ENCODE peak calls at places on chromosomes 3 and 15, in four cellular contexts. D is GM12878, H is HepG2, N is K562. W is an unnamed sample.

GRCh38 chr3:113242091-113242581 is 30.8 kb downstream of the BOC start:
- DNase-seq in D (no peak), H (no peak), N (no peak), W (no peak)

GRCh38 chr3:54342676-54343075 is 220.3 kb downstream of the CACNA2D3 start:
- DNase-seq in D (no peak), H (no peak), N (no peak), W (no peak)

GRCh38 chr15:71730277-71731144 is 79.8 kb upstream of the NR2E3 start:
- DNase-seq in D (no peak), H (peak), N (peak), W (peak)

GRCh38 chr3:55522077-55522476 is 35.0 kb upstream of the WNT5A start:
- DNase-seq in D (no peak), H (no peak), N (no peak), W (no peak)

GRCh38 chr3:14508966-14509795 is 31.0 kb downstream of the GRIP2 start:
- DNase-seq in D (no peak), H (peak), N (peak), W (peak)

GRCh38 chr3:126483321-126483761 is 7.7 kb upstream of the ZXDC start:
- DNase-seq in D (no peak), H (no peak), N (no peak), W (no peak)

GRCh38 chr15:85730001-85730820 is 64.5 kb downstream of the KLHL25 start:
- DNase-seq in D (no peak), H (peak), N (peak), W (peak)

GRCh38 chr15:34358948-34359347 is 8.0 kb downstream of the LPCAT4 start:
- DNase-seq in D (no peak), H (no peak), N (no peak), W (no peak)

GRCh38 chr15:43285609-43286037 is 18.9 kb upstream of the TGM5 start:
- DNase-seq in D (peak), H (peak), N (peak), W (peak)

GRCh38 chr15:33242669-33243191 is 48.2 kb upstream of the FMN1 start:
- DNase-seq in D (no peak), H (no peak), N (no peak), W (peak)

GRCh38 chr3:43048470-43048869 is 57.4 kb downstream of the POMGNT2 start:
- DNase-seq in D (no peak), H (no peak), N (no peak), W (no peak)

GRCh38 chr3:171222995-171223394 is 196.5 kb upstream of the SLC2A2 start:
- DNase-seq in D (no peak), H (no peak), N (no peak), W (no peak)

GRCh38 chr3:4297486-4297885 is 5.7 kb upstream of the SETMAR start:
- DNase-seq in D (no peak), H (no peak), N (no peak), W (no peak)

GRCh38 chr3:141538568-141538967 is 51.7 kb downstream of the RASA2 start:
- DNase-seq in D (no peak), H (no peak), N (no peak), W (no peak)

GRCh38 chr15:30065025-30065801 is 17.5 kb upstream of the GOLGA8J start:
- DNase-seq in D (no peak), H (no peak), N (no peak), W (no peak)

GRCh38 chr15:29600262-29600661 is 222.0 kb downstream of the TJP1 start:
- DNase-seq in D (no peak), H (no peak), N (no peak), W (no peak)

GRCh38 chr3:179146911-179147570 is 1.1 kb upstream of the PIK3CA start:
- DNase-seq in D (peak), H (peak), N (peak), W (peak)

GRCh38 chr3:135982404-135982761 is 16.9 kb downstream of the PPP2R3A start:
- DNase-seq in D (no peak), H (no peak), N (no peak), W (no peak)

GRCh38 chr3:81799403-81799802 is 38.0 kb upstream of the GBE1 start:
- DNase-seq in D (no peak), H (no peak), N (no peak), W (no peak)

GRCh38 chr3:56810912-56811544 is 9.3 kb upstream of the ARHGEF3 start:
- DNase-seq in D (no peak), H (no peak), N (no peak), W (no peak)

GRCh38 chr3:33360136-33360825 is 79.9 kb downstream of the UBP1 start:
- DNase-seq in D (no peak), H (peak), N (no peak), W (no peak)

GRCh38 chr3:43505351-43505750 is 116.5 kb downstream of the ANO10 start:
- DNase-seq in D (no peak), H (no peak), N (no peak), W (no peak)

GRCh38 chr3:150237490-150237889 is 170.6 kb upstream of the TSC22D2 start:
- DNase-seq in D (no peak), H (no peak), N (no peak), W (no peak)

GRCh38 chr15:58015565-58015964 is 49.9 kb downstream of the ALDH1A2 start:
- DNase-seq in D (no peak), H (no peak), N (no peak), W (no peak)

GRCh38 chr3:115388825-115389224 is 234.5 kb upstream of the GAP43 start:
- DNase-seq in D (no peak), H (no peak), N (no peak), W (no peak)

GRCh38 chr3:172315401-172316091 is 132.7 kb downstream of the GHSR start:
- DNase-seq in D (no peak), H (no peak), N (peak), W (no peak)

GRCh38 chr15:94232107-94232506 is 746 bp downstream of the MCTP2 start:
- DNase-seq in D (peak), H (no peak), N (no peak), W (no peak)

GRCh38 chr3:23877324-23877980 is 39.3 kb downstream of the NKIRAS1 start:
- DNase-seq in D (no peak), H (peak), N (no peak), W (no peak)

GRCh38 chr15:84575493-84575892 is 25.3 kb upstream of the ZSCAN2 start:
- DNase-seq in D (no peak), H (no peak), N (no peak), W (no peak)

GRCh38 chr3:185632996-185633395 is 46.9 kb downstream of the SENP2 start:
- DNase-seq in D (no peak), H (no peak), N (no peak), W (no peak)

GRCh38 chr3:169090559-169090958 is 573.0 kb downstream of the MECOM start:
- DNase-seq in D (no peak), H (no peak), N (no peak), W (no peak)

GRCh38 chr3:52406231-52406661 is 38.7 kb downstream of the SEMA3G start:
- DNase-seq in D (no peak), H (no peak), N (no peak), W (no peak)

GRCh38 chr15:99537344-99537743 is 28.4 kb upstream of the MEF2A start:
- DNase-seq in D (no peak), H (no peak), N (no peak), W (no peak)
- TF ChIP-seq SP1 in D (no peak), H (no peak), N (no peak), W (no peak)

DNA sequence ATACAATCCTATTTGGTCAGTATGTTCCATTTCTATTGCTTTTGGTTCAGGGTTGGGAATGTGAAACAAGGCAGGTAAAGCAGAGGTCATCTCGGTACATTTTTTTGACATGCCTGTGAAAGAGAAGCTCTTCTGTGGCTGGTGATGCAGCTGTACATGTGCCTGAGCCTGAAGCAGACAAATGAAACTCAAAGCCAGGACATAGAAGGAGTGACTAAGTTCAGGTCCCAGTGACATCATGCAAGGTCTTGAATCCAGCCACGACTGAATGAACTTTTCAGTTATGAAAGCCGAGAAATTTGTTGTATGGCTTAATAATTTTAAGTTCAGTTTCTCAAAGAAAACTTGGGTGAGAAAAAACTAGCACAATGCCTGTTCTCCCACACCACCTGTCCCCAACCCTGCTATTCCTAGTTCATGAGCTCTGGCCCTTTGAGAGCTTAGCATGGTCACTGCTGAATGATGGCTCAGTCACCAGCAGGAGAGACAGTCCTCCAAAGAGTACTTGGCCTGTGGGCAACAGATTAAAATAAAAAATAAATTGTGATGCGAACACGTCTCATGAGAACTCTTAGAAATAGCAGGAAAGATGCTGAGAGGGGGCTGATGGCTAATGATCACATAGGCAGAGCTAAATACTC is 600.2 kb upstream of the GRM7 start:
- DNase-seq in D (peak), H (no peak), N (no peak), W (no peak)
- TF ChIP-seq TARDBP in D (no peak), H (no peak), N (no peak), W (no peak)

GRCh38 chr15:72785452-72786243 is 2.1 kb upstream of the ADPGK start:
- DNase-seq in D (no peak), H (no peak), N (no peak), W (no peak)

GRCh38 chr15:72783563-72784232 is at the start of gene ADPGK:
- DNase-seq in D (peak), H (peak), N (peak), W (peak)

GRCh38 chr15:72786244-72786641 is 2.7 kb upstream of the ADPGK start:
- DNase-seq in D (no peak), H (no peak), N (no peak), W (no peak)

GRCh38 chr15:72782993-72783562 is 480 bp downstream of the ADPGK start:
- DNase-seq in D (peak), H (no peak), N (no peak), W (no peak)

DNA sequence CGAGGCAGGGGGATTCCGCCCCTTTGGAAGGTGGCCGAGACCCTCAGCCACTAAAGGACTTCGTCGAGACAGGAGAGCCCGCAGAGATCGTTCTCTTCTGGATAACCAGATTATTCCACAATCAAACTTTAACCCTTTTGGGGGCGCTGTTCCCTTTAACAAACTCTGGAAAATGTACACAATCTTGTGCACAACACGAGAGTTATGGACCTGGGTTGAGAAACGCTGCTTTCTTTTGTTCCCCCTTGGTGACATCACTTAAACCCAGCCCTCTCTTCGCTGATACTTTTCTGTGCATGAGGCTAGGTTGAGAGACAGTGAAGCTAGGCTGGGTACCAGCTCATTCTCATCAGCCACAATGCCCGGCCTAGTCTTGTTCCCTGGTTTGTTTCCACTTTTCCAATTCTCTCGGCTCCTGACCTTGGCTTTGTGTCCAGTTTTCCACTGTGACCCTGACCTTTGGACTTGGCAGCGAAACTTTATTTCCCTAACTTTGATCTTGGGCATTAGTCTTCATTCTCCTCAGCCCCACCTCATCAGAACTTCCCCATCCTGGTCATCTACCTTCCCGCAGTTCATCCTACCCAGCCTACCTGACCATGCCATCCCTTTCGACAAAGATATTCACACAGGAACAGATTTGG is 797 bp upstream of the ADPGK start:
- DNase-seq in D (peak), H (peak), N (peak), W (peak)
- TF ChIP-seq SP1 in D (no peak), H (no peak), N (no peak), W (no peak)

GRCh38 chr15:92528736-92529135 is 126.8 kb downstream of the FAM174B start:
- DNase-seq in D (no peak), H (no peak), N (no peak), W (no peak)
- TF ChIP-seq TARDBP in D (no peak), H (no peak), N (no peak), W (no peak)

DNA sequence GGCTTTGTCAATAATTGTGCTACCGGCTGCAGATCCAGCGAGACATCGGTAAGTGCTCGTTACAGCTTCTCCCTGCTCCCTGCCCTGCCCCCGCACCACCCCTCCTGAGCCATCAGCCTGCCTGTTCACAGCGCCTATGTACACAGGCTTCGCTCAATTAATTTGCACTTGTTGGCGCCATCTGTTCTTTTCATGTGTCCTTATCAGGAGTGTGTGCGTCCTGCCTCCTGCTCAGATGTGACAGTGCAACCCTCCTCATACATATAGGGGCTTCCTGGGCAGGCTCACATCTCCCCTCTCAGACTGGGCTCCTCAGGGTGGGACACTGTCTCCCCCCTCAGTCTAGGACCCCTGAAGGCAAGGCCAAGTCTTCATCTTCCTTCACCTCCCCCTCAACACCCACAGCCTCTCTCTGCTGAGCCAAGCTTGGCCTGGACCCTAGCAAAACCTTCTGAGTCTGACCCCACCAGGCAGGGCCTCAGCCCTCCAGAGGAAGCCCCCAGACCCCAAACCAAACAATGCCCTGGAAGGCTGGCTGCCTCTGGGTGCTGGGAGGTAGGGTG is 54.9 kb downstream of the CYP11A1 start:
- DNase-seq in D (no peak), H (no peak), N (peak), W (no peak)
- TF ChIP-seq SP1 in D (no peak), H (no peak), N (no peak), W (no peak)

DNA sequence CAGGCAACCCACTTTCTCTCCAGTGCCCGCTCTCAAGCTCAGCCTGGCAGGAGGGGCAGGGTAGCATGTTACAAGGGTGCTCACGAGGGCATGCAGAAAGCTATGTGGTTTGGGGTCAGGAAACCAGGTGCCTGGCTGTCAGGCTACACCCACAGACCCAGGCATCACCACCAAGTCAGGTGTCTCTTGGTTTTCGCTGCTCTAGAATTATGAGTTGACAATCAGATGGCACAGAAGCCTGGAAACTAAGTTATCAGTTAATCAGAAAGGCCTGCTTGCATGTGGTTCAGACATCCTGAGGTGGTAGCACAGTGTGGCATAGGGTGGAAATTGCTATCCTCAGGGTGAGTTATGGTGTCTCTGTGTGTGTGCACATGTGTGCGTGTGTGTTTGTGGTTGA is 16.2 kb upstream of the CCR9 start:
- DNase-seq in D (no peak), H (no peak), N (no peak), W (no peak)
- TF ChIP-seq TARDBP in D (no peak), H (no peak), N (no peak), W (no peak)

DNA sequence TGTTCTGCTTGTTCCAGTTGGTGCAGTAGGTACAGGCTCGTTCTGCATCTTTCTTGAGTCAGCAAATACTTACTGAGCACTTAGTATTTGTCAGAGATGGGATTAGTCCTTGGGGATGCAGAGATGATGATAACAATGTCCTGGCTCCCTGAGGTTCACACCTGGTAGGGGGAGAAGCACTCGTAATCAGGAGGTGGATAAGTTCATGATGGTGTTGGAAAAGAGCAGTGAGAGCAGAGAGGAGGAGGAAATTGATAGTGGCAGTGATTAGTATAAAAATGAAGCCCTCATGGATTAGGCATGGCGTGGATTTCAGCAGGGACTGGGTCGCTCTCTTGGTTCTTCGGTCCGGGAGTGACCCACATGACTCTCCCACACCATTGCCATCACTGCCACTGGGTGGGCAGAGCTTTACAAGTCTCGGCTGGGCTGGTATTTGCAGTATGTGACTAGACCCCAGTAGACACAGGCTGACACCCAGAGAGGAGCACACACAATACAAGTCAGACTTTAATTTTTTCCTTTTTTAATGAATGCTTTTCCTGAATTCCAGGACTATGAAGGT is 1.4 kb downstream of the SV2B start:
- DNase-seq in D (no peak), H (no peak), N (no peak), W (no peak)
- TF ChIP-seq SP1 in D (no peak), H (no peak), N (no peak), W (no peak)

GRCh38 chr3:111713833-111714232 is 118.7 kb upstream of the ZBED2 start:
- DNase-seq in D (no peak), H (no peak), N (no peak), W (no peak)

GRCh38 chr3:111709645-111710044 is 114.5 kb upstream of the ZBED2 start:
- DNase-seq in D (no peak), H (no peak), N (no peak), W (no peak)

GRCh38 chr3:111715911-111716523 is 120.9 kb upstream of the ZBED2 start:
- DNase-seq in D (no peak), H (peak), N (peak), W (peak)

GRCh38 chr3:111714305-111714704 is 119.2 kb upstream of the ZBED2 start:
- DNase-seq in D (no peak), H (no peak), N (no peak), W (no peak)

GRCh38 chr3:111712294-111713180 is 117.4 kb upstream of the ZBED2 start:
- DNase-seq in D (no peak), H (no peak), N (no peak), W (no peak)
- TF ChIP-seq TARDBP in D (no peak), H (no peak), N (no peak), W (no peak)

DNA sequence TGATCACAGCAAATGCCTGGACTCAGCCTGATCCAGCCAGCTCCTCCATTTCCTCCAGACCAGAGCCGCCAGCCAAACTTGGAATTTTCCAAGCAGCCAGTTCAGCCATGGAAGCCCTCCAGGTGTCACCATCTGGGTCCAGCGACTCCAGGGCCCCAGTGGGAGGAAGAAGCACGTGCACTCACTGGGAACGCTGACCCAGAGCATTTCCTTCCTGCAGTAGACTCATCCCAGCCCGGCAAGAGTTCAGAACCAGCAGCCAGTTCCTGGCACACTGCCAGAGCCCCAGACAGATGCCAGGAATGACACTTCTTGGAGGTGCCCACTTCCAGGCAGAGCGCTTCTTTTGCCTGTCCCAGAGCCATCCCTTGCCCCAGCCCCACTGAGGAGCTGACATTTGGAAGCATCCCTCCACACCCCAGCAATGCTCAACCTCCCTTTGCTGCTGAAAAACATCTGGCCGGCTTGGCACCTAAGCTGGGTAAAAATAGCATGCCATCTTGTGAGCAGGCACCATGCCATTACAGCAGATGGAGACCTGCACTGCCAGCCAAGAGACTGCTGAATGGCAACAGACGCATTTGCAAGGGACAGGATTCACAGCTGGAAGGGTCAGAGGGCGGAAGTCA is 460.3 kb upstream of the PROK2 start:
- DNase-seq in D (no peak), H (no peak), N (no peak), W (no peak)
- TF ChIP-seq SP1 in D (no peak), H (no peak), N (no peak), W (no peak)

W was measured in HEK293T.